ENCODE peak calls at places on chromosomes 6 and 20, in six cellular contexts. Q is testis, W is upper lobe of right lung, D is H1, N is pancreas, U is transverse colon. X is an unnamed sample.

GRCh38 chr6:105482227-105482839 is 79.5 kb upstream of the PREP start:
- DNase-seq in Q (peak), D (no peak), N (no peak), W (no peak), U (peak), X (peak)

GRCh38 chr6:34237722-34238506 is 1.2 kb downstream of the HMGA1 start:
- DNase-seq in U (peak), Q (no peak), D (peak), N (peak), W (peak), X (peak)

GRCh38 chr6:37776546-37776945 is 43.0 kb upstream of the ZFAND3 start:
- DNase-seq in D (no peak), W (no peak), Q (no peak), N (no peak), U (no peak), X (no peak)

GRCh38 chr20:34562643-34563042 is 4.1 kb downstream of the MAP1LC3A start:
- DNase-seq in Q (no peak), W (no peak), N (no peak), D (peak), U (no peak), X (peak)

GRCh38 chr6:2396856-2397640 is 151.6 kb upstream of the GMDS start:
- DNase-seq in Q (no peak), N (no peak), U (no peak), D (no peak), W (no peak), X (no peak)

GRCh38 chr6:105985816-105986632 is 100.1 kb upstream of the PRDM1 start:
- DNase-seq in D (peak), N (no peak), Q (peak), W (no peak), U (peak), X (peak)

GRCh38 chr6:2507638-2508037 is 243.1 kb downstream of the MYLK4 start:
- DNase-seq in U (no peak), Q (no peak), D (no peak), N (no peak), W (no peak), X (no peak)

GRCh38 chr6:2781685-2782355 is 16.6 kb downstream of the WRNIP1 start:
- DNase-seq in U (no peak), Q (no peak), N (no peak), W (no peak), D (no peak), X (no peak)

GRCh38 chr6:37069639-37070038 is 64.2 kb downstream of the FGD2 start:
- DNase-seq in U (no peak), N (no peak), D (no peak), W (no peak), Q (no peak), X (no peak)

GRCh38 chr20:25461766-25462165 is 54.3 kb downstream of the GINS1 start:
- DNase-seq in U (no peak), W (no peak), Q (no peak), N (no peak), D (no peak), X (no peak)

GRCh38 chr6:15661815-15662245 is 998 bp downstream of the DTNBP1 start:
- DNase-seq in D (no peak), N (no peak), U (no peak), W (no peak), Q (no peak), X (no peak)

GRCh38 chr6:110401585-110402176 is 13.7 kb downstream of the DDO start:
- DNase-seq in W (no peak), U (no peak), N (no peak), D (no peak), Q (no peak), X (no peak)

GRCh38 chr6:133040025-133040838 is 200.9 kb upstream of the EYA4 start:
- DNase-seq in D (no peak), N (no peak), U (no peak), Q (peak), W (no peak), X (peak)

GRCh38 chr6:52990342-52990741 is 4.7 kb downstream of the GSTA4 start:
- DNase-seq in N (no peak), U (peak), Q (no peak), D (no peak), W (no peak), X (no peak)

GRCh38 chr6:11012976-11013375 is 31.1 kb downstream of the ELOVL2 start:
- DNase-seq in U (no peak), W (no peak), D (no peak), Q (no peak), N (no peak), X (no peak)

GRCh38 chr20:59748555-59749292 is 144.4 kb downstream of the PHACTR3 start:
- DNase-seq in Q (no peak), W (no peak), N (no peak), D (no peak), U (peak), X (no peak)

GRCh38 chr6:38445912-38446311 is 193.8 kb downstream of the BTBD9 start:
- DNase-seq in D (no peak), U (no peak), N (no peak), W (no peak), Q (peak), X (no peak)

GRCh38 chr6:7035837-7036249 is 71.9 kb upstream of the RREB1 start:
- DNase-seq in U (no peak), D (no peak), W (no peak), N (no peak), Q (no peak), X (no peak)

GRCh38 chr20:34680586-34680985 is 3.7 kb upstream of the PIGU start:
- DNase-seq in Q (no peak), W (no peak), D (no peak), N (no peak), U (no peak), X (no peak)

GRCh38 chr6:19851273-19852089 is 14.3 kb downstream of the ID4 start:
- DNase-seq in D (peak), U (peak), N (peak), Q (peak), W (no peak), X (peak)

GRCh38 chr6:148771896-148772554 is 25.2 kb downstream of the UST start:
- DNase-seq in U (no peak), W (no peak), N (no peak), D (no peak), Q (no peak), X (no peak)

GRCh38 chr6:23494367-23494766 is 631.6 kb upstream of the NRSN1 start:
- DNase-seq in Q (no peak), W (no peak), D (no peak), N (no peak), U (no peak), X (no peak)

GRCh38 chr6:138491020-138491419 is 8.3 kb downstream of the NHSL1 start:
- DNase-seq in Q (no peak), N (no peak), U (no peak), D (no peak), W (no peak), X (no peak)

GRCh38 chr6:73207221-73207837 is 18.0 kb downstream of the KHDC1L start:
- DNase-seq in U (no peak), Q (no peak), D (no peak), W (no peak), N (no peak), X (no peak)

GRCh38 chr20:44092551-44093248 is 94.3 kb downstream of the JPH2 start:
- DNase-seq in U (no peak), W (no peak), D (no peak), N (no peak), Q (peak), X (peak)

GRCh38 chr6:41531591-41532582 is 14.3 kb upstream of the FOXP4 start:
- DNase-seq in N (no peak), D (no peak), W (no peak), Q (no peak), U (peak), X (peak)

GRCh38 chr6:45606831-45607400 is 229.2 kb upstream of the SUPT3H start:
- DNase-seq in U (peak), W (no peak), D (peak), Q (no peak), N (no peak), X (no peak)

GRCh38 chr20:11098888-11099287 is 425.1 kb upstream of the JAG1 start:
- DNase-seq in W (no peak), N (no peak), Q (no peak), D (no peak), U (peak), X (no peak)

GRCh38 chr6:156699017-156699421 is 78.2 kb upstream of the ARID1B start:
- DNase-seq in U (no peak), Q (no peak), N (no peak), W (no peak), D (no peak), X (no peak)

GRCh38 chr20:62104791-62105345 is 17.4 kb upstream of the LSM14B start:
- DNase-seq in N (no peak), U (peak), D (no peak), Q (no peak), W (no peak), X (no peak)

GRCh38 chr20:53557157-53557556 is 36.5 kb downstream of the ZNF217 start:
- DNase-seq in Q (no peak), D (no peak), N (no peak), U (no peak), W (no peak), X (no peak)

GRCh38 chr6:125793280-125793679 is 2.5 kb downstream of the NCOA7 start:
- DNase-seq in Q (no peak), U (no peak), N (no peak), W (no peak), D (no peak), X (peak)
- H3K4me3 ChIP-seq in Q (no peak), U (no peak), N (no peak), W (peak), D (no peak), X (peak)

DNA sequence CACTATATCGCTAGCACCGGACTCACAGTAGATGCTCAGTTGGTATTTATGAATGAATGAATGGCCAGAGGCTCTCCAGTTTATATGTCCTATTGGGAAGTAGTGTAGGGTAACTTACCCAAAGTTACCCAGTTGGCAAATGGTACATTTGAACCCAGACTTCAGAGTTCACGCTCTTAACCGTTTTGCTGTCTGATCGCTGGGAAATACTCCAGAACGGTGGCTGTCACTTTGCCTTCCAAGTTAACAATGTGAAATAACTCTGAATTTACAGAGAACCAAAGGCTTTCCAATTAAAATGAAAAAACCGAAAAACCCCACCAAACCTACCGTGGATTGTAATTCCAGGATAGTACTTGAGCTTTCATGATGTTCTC is 1.6 kb downstream of the VAPB start:
- DNase-seq in N (no peak), U (no peak), Q (no peak), W (no peak), D (no peak), X (no peak)
- H3K4me3 ChIP-seq in N (no peak), U (no peak), Q (no peak), W (peak), D (no peak), X (no peak)

GRCh38 chr6:74768738-74769137 is 437.1 kb downstream of the COL12A1 start:
- DNase-seq in W (no peak), U (no peak), Q (no peak), N (no peak), D (no peak), X (no peak)

GRCh38 chr6:74768120-74768519 is 437.7 kb downstream of the COL12A1 start:
- DNase-seq in D (no peak), W (no peak), N (no peak), U (no peak), Q (peak), X (no peak)

DNA sequence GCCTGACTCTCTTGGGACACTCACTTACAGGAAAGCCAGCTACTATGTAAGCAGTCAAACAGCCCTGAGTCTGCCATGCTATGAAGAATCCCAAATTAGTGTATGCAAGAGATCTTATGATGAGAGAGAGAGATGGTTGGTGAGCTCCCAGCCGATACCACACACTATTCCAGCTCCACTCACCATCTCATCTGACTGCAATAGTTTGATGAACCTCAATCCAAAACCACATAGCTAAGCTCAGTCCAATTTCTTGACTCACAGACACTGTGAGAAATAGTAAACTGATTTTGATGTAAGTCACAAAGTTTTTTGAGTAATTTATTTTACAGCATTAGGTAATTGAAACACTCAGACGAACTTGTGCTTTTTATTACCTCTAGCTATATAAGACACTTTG is 441.4 kb downstream of the COL12A1 start:
- DNase-seq in Q (no peak), N (no peak), D (no peak), W (no peak), U (no peak), X (no peak)
- H3K4me3 ChIP-seq in Q (no peak), N (no peak), D (no peak), W (no peak), U (no peak), X (no peak)

GRCh38 chr6:27479319-27480182 is 6.6 kb upstream of the ZNF184 start:
- DNase-seq in D (peak), U (peak), W (peak), N (peak), Q (peak), X (peak)
- H3K4me3 ChIP-seq in D (peak), U (peak), W (peak), N (peak), Q (peak), X (peak)

GRCh38 chr6:63635165-63635562 is 438 bp upstream of the PHF3 start:
- DNase-seq in D (no peak), W (no peak), N (no peak), U (no peak), Q (peak), X (no peak)
- H3K4me3 ChIP-seq in D (peak), W (peak), N (peak), U (peak), Q (peak), X (peak)

GRCh38 chr6:18327621-18328548 is 59.3 kb upstream of the RNF144B start:
- DNase-seq in U (peak), W (peak), N (no peak), Q (peak), D (peak), X (no peak)
- H3K4me3 ChIP-seq in U (no peak), W (no peak), N (no peak), Q (no peak), D (no peak), X (no peak)

GRCh38 chr6:154480144-154480639 is 30.3 kb downstream of the CNKSR3 start:
- DNase-seq in N (no peak), Q (no peak), U (no peak), W (no peak), D (no peak), X (no peak)

GRCh38 chr6:154479388-154480143 is 30.9 kb downstream of the CNKSR3 start:
- DNase-seq in Q (no peak), N (no peak), W (no peak), D (no peak), U (no peak), X (no peak)

GRCh38 chr6:154478691-154479090 is 31.8 kb downstream of the CNKSR3 start:
- DNase-seq in D (no peak), N (no peak), U (no peak), Q (no peak), W (no peak), X (no peak)

GRCh38 chr6:154476494-154476893 is 34.0 kb downstream of the CNKSR3 start:
- DNase-seq in U (no peak), Q (no peak), N (no peak), W (no peak), D (no peak), X (no peak)

DNA sequence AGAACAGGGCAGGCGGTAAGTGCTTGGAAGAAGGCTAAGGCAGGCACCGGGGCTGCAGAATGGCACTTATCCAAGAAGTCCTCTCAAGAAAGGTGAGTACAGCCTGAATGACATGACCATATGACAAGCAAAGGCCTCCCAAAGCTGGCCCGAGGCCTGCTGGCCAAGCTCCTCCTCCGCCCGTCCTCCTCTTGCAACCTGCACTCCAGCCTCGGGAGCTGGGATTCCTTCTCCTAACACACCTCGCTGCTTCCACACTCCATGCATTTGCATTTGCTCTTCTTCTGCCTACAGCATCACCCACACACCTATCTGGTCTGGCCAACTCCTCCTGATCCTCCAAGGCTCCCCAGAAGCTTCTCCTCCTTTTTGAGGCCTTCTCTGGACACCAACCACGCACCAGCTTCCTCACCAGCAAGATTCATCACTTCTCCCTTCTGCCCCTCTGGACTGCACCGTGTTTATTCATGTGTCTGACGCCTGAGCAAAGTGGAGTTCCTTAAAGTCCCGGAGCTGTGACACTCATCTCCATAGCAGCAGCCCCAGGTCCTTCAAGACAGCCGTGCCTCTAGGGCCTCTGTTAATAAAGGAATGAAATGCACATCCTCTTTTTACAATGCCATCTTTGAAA is 32.3 kb downstream of the CNKSR3 start:
- DNase-seq in Q (peak), N (peak), U (no peak), W (peak), D (no peak), X (no peak)
- H3K4me3 ChIP-seq in Q (no peak), N (no peak), U (no peak), W (no peak), D (no peak), X (no peak)

GRCh38 chr20:57526067-57526884 is 1.3 kb upstream of the CTCFL start:
- DNase-seq in N (no peak), U (peak), Q (peak), D (peak), W (no peak), X (peak)

GRCh38 chr20:57527728-57528127 is 2.8 kb upstream of the CTCFL start:
- DNase-seq in N (no peak), D (no peak), W (no peak), Q (no peak), U (no peak), X (no peak)

GRCh38 chr20:57525328-57526053 is 551 bp upstream of the CTCFL start:
- DNase-seq in Q (peak), U (no peak), D (no peak), N (no peak), W (no peak), X (no peak)

GRCh38 chr20:57528148-57528547 is 3.2 kb upstream of the CTCFL start:
- DNase-seq in D (no peak), W (no peak), N (no peak), U (no peak), Q (no peak), X (no peak)

DNA sequence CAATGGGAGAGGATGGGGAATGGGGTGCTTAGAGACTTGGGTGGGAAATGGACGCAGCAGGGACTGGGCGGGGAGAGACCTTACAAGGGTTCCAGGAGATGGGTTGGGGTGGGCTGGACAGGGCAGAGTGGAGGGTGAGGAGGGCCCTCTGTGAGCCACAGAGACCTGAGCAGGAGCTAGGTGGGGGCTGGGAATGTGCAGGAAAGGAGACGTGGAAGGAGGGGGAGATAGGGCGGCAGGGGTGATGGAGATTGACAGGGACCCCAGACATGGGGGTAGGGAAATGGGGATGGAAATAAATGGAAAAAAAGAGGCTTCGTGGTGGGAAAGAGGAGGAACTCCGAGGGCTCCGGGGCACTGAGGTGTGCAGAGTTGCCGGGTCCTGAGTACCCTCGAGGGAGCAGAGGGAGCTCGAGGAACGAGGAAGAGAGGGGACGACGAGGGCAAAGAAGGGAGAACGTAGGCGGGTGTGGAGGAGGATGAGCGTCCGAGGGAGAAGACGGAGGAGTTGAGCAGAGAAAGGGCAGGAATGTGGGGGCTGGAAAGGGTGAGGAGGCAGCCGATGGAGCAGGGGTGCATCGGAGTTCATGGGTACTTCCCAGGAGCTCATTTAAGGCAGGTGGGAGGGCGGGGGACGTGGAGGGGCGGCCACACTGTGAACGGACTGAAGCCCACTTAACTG is 2.1 kb upstream of the CTCFL start:
- DNase-seq in Q (peak), W (no peak), N (no peak), D (no peak), U (no peak), X (no peak)
- H3K4me3 ChIP-seq in Q (no peak), W (no peak), N (no peak), D (no peak), U (no peak), X (no peak)

DNA sequence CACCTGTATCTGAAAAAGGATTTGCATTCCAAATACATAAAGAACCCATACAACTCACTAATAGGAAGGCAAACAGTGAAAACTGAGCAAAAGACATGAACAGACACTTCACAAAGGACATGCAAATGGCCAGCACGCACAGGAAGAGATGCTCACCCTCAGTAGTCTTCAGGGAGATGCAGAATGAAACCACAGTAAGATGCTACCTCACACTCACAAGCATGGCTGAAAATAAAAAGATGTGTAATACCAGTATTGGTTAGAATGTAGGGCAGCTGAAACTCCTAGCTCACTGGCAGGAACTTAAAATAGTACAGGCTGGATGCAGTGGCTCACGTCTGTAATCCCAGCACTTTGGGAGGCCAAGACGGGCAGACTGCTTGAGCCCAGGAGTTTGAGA is 64.6 kb downstream of the SNX5 start:
- DNase-seq in U (no peak), W (no peak), D (no peak), Q (no peak), N (no peak), X (no peak)
- H3K4me3 ChIP-seq in U (no peak), W (no peak), D (no peak), Q (no peak), N (no peak), X (no peak)